ENCODE peak calls at places on chromosome 20, in four cellular contexts. A, B, K and I are unnamed samples.

GRCh38 chr20:32457476-32457986 is 99.4 kb downstream of the ASXL1 start:
- DNase-seq in K (peak), B (no peak), A (peak), I (peak)

GRCh38 chr20:33650753-33651561 is 11.2 kb upstream of the C20orf144 start:
- DNase-seq in A (peak), K (no peak), B (no peak), I (peak)

GRCh38 chr20:41140226-41141133 is 3.1 kb downstream of the PLCG1 start:
- DNase-seq in A (no peak), B (no peak), K (no peak), I (no peak)

GRCh38 chr20:58990651-58991445 is 9.8 kb downstream of the NELFCD start:
- DNase-seq in K (no peak), B (no peak), A (no peak), I (no peak)

GRCh38 chr20:13291167-13291566 is 70.1 kb downstream of the ISM1 start:
- DNase-seq in K (no peak), B (no peak), A (no peak), I (no peak)

GRCh38 chr20:48335421-48336090 is 492.2 kb downstream of the PREX1 start:
- DNase-seq in K (no peak), A (no peak), B (no peak), I (no peak)

GRCh38 chr20:11544029-11544678 is 373.5 kb upstream of the BTBD3 start:
- DNase-seq in B (no peak), A (peak), K (peak), I (peak)

GRCh38 chr20:49993301-49993751 is 10.5 kb downstream of the SNAI1 start:
- DNase-seq in K (no peak), A (no peak), B (no peak), I (no peak)

GRCh38 chr20:21609221-21609620 is 95.4 kb upstream of the NKX2-2 start:
- DNase-seq in A (no peak), B (no peak), K (peak), I (no peak)

GRCh38 chr20:24662286-24662685 is 192.9 kb downstream of the SYNDIG1 start:
- DNase-seq in A (no peak), K (no peak), B (no peak), I (no peak)

GRCh38 chr20:17619351-17620093 is 49.6 kb downstream of the DSTN start:
- DNase-seq in K (no peak), B (no peak), A (peak), I (no peak)

GRCh38 chr20:60993647-60994046 is 258.4 kb upstream of the CDH4 start:
- DNase-seq in K (peak), A (no peak), B (no peak), I (no peak)

GRCh38 chr20:52552181-52552872 is 360.7 kb upstream of the ZFP64 start:
- DNase-seq in K (no peak), B (no peak), A (no peak), I (no peak)

GRCh38 chr20:37337208-37337955 is 8.6 kb upstream of the SRC start:
- DNase-seq in K (no peak), B (no peak), A (no peak), I (no peak)

GRCh38 chr20:59144179-59144830 is 19.3 kb upstream of the ZNF831 start:
- DNase-seq in A (no peak), K (no peak), B (no peak), I (no peak)

GRCh38 chr20:11452326-11452725 is 465.4 kb upstream of the BTBD3 start:
- DNase-seq in A (no peak), K (peak), B (no peak), I (no peak)

GRCh38 chr20:31608256-31608980 is 3.3 kb downstream of the ID1 start:
- DNase-seq in B (no peak), K (peak), A (peak), I (peak)

GRCh38 chr20:56519551-56519950 is 5.0 kb upstream of the FAM209A start:
- DNase-seq in A (no peak), B (no peak), K (no peak), I (no peak)

GRCh38 chr20:47316776-47317126 is 39.7 kb downstream of the ZMYND8 start:
- DNase-seq in A (no peak), B (no peak), K (no peak), I (no peak)

GRCh38 chr20:51315390-51315789 is 227.1 kb downstream of the NFATC2 start:
- DNase-seq in K (no peak), B (no peak), A (no peak), I (no peak)

GRCh38 chr20:20454367-20454766 is 86.5 kb downstream of the INSM1 start:
- DNase-seq in K (no peak), B (no peak), A (no peak), I (no peak)

GRCh38 chr20:20448891-20449290 is 81.0 kb downstream of the INSM1 start:
- DNase-seq in K (no peak), A (no peak), B (no peak), I (no peak)

GRCh38 chr20:20454850-20455627 is 87.1 kb downstream of the INSM1 start:
- DNase-seq in B (no peak), A (no peak), K (no peak), I (no peak)

GRCh38 chr20:20450461-20451027 is 82.6 kb downstream of the INSM1 start:
- DNase-seq in K (no peak), B (no peak), A (no peak), I (no peak)

DNA sequence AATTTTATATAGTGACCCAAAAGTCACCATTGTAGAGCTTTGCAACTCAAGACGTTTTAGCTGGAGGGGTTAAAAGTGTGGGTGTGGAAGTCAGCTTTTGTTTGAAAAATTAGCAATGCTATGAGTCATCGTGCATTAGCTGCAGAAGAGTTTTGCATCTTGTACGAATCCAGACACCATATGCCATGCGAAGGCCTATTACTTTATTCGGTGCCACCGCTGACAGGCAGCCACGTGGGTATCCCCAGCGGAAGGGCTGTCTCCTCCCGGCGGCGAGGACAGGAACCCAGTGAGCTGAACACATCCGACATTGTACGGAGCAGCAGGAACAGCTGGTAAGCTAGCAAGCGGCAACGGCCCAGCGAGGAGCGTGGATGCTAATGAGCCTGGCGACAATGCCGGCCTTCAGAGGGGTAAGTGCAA is 84.4 kb downstream of the INSM1 start:
- DNase-seq in A (no peak), K (peak), B (peak), I (no peak)
- H3K27ac ChIP-seq in A (no peak), K (no peak), B (no peak), I (no peak)

GRCh38 chr20:38608188-38608587 is 6.6 kb downstream of the ARHGAP40 start:
- DNase-seq in B (no peak), K (peak), A (no peak), I (no peak)

GRCh38 chr20:38609828-38610227 is 8.2 kb downstream of the ARHGAP40 start:
- DNase-seq in B (no peak), K (no peak), A (no peak), I (no peak)

GRCh38 chr20:38607351-38607750 is 5.7 kb downstream of the ARHGAP40 start:
- DNase-seq in B (no peak), K (peak), A (no peak), I (no peak)

GRCh38 chr20:38612921-38613320 is 11.3 kb downstream of the ARHGAP40 start:
- DNase-seq in K (peak), A (no peak), B (no peak), I (no peak)

GRCh38 chr20:38610521-38610920 is 8.9 kb downstream of the ARHGAP40 start:
- DNase-seq in A (no peak), K (no peak), B (no peak), I (no peak)
- H3K27ac ChIP-seq in A (no peak), K (no peak), B (no peak), I (no peak)

GRCh38 chr20:63431944-63432343 is 40.5 kb downstream of the KCNQ2 start:
- DNase-seq in B (no peak), A (no peak), K (peak), I (no peak)
- H3K27ac ChIP-seq in B (no peak), A (no peak), K (no peak), I (no peak)

DNA sequence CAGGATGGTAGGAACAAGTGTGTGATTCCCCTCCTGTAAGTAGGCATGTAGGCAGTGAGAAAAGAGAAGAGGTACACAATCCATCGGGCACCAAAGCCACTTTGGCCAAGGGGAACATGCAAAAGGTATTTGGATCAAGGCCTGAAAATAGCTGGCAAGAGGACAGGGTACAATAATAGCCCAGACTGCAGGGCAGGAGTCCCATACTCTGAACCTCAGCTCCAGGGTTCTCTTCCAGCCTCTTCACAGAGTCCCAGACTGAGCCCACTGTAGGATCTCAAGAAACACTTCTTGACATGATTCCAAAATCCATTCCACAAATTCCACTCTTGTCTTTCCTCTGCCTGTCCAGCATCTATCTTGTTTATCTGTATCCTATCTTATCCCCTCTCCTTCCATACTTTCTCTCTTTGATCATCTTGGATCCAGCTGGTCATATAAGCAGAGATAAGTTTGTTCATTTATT is 19.7 kb downstream of the ACSS2 start:
- DNase-seq in B (no peak), A (no peak), K (no peak), I (no peak)
- H3K27ac ChIP-seq in B (no peak), A (no peak), K (no peak), I (no peak)

DNA sequence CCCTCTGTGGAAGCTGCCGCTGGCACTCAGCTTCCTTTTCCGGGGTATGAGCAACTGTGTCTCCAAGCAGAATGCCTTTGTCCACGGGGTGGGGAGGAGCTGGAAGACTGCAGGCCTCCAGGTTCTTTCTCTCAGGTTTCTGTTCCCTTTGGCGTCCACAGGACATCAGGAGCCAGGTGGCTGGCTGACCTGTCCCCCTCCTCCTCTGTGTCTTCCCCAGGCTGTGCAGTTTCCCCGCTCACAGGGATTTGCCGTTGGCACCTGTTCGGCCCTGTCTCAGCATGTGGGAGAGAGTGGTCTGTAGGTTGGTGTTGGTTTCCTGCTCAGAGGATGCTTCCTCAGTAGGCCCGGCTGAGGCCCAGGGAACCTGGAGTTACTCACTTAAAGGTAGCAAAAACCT is 43.5 kb downstream of the CDS2 start:
- DNase-seq in A (no peak), B (no peak), K (no peak), I (no peak)
- H3K27ac ChIP-seq in A (peak), B (no peak), K (no peak), I (no peak)

GRCh38 chr20:44651507-44652373 is at the start of gene ADA:
- DNase-seq in K (peak), B (peak), A (peak), I (peak)
- H3K27ac ChIP-seq in K (peak), B (peak), A (no peak), I (peak)

GRCh38 chr20:15760217-15760567 is 813.1 kb downstream of the KIF16B start:
- DNase-seq in K (no peak), B (no peak), A (no peak), I (no peak)
- H3K27ac ChIP-seq in K (no peak), B (no peak), A (no peak), I (no peak)